ENCODE peak calls at places on chromosomes 5 and 9, in four cellular contexts. A is C1 segment of cervical spinal cord; F is lower lobe of right lung; R is stimulated activated CD4-positive, alpha-beta T cell treated with anti-CD3 and anti-CD28 coated beads, Interleukin-2, amount 100 ng/mL, for 48 hours. L is an unnamed sample.

GRCh38 chr9:39588056-39588814 is 232.8 kb downstream of the SPATA31A1 start:
- DNase-seq in A (no peak), F (no peak), R (no peak), L (no peak)

GRCh38 chr5:75048457-75048953 is 3.9 kb downstream of the GCNT4 start:
- DNase-seq in A (no peak), F (no peak), R (no peak), L (no peak)

GRCh38 chr9:134057751-134058701 is 9.8 kb downstream of the BRD3 start:
- DNase-seq in A (no peak), F (peak), R (no peak), L (no peak)

GRCh38 chr5:146797683-146798082 is 80.9 kb downstream of the PPP2R2B start:
- DNase-seq in A (no peak), F (no peak), R (no peak), L (no peak)

GRCh38 chr5:30390095-30390494 is 803.4 kb upstream of the CDH6 start:
- DNase-seq in A (no peak), F (no peak), R (no peak), L (no peak)

GRCh38 chr5:113059232-113059805 is 82.7 kb downstream of the DCP2 start:
- DNase-seq in A (peak), F (no peak), R (no peak), L (no peak)

GRCh38 chr5:168288349-168289245 is 2.8 kb upstream of the WWC1 start:
- DNase-seq in A (no peak), F (no peak), R (no peak), L (peak)

GRCh38 chr5:55222061-55222818 is 4.9 kb downstream of the MCIDAS start:
- DNase-seq in A (no peak), F (no peak), R (no peak), L (no peak)

GRCh38 chr9:93815135-93815534 is 140.0 kb downstream of the BARX1 start:
- DNase-seq in A (no peak), F (no peak), R (no peak), L (no peak)

GRCh38 chr9:121225240-121225639 is 23.6 kb upstream of the RAB14 start:
- DNase-seq in A (no peak), F (no peak), R (no peak), L (no peak)

GRCh38 chr9:132241483-132241839 is 79.6 kb downstream of the NTNG2 start:
- DNase-seq in A (no peak), F (no peak), R (no peak), L (no peak)

GRCh38 chr5:157855404-157855994 is 3.4 kb downstream of the CLINT1 start:
- DNase-seq in A (no peak), F (no peak), R (no peak), L (peak)

GRCh38 chr5:170169996-170170395 is 62.8 kb upstream of the C5orf58 start:
- DNase-seq in A (no peak), F (no peak), R (no peak), L (no peak)

GRCh38 chr9:95666096-95666784 is 149.5 kb upstream of the PTCH1 start:
- DNase-seq in A (no peak), F (no peak), R (no peak), L (no peak)

GRCh38 chr5:178363501-178364325 is 131.1 kb upstream of the PHYKPL start:
- DNase-seq in A (no peak), F (no peak), R (no peak), L (no peak)

GRCh38 chr5:65823174-65823573 is 101.2 kb downstream of the NLN start:
- DNase-seq in A (no peak), F (no peak), R (no peak), L (no peak)

L was measured in Panc1.